ENCODE peak calls at places on chromosomes 6 and 20, in ten cellular contexts. M is Right ventricle myocardium superior; F is hypothalamus; U is glomerular endothelial cell; G is GM23248; J is SK-MEL-5; I is activated naive CD4-positive, alpha-beta T cell treated with anti-CD3 and anti-CD28 coated beads for 36 hours; P is germinal center; K is body of pancreas; Z is cardiac muscle cell. E is an unnamed sample.

GRCh38 chr20:10647471-10647870 is 26.3 kb downstream of the JAG1 start:
- DNase-seq in M (no peak), F (no peak), P (no peak), G (peak; percentile 23), J (no peak), I (peak; percentile 10), U (no peak), K (no peak), Z (no peak), E (no peak)

GRCh38 chr20:34249291-34249690 is 8.1 kb downstream of the ASIP start:
- DNase-seq in Z (peak; percentile 72), M (no peak), I (peak; percentile 23), K (no peak), F (no peak), U (no peak), P (no peak), J (peak; percentile 22), G (peak; percentile 54), E (no peak)

GRCh38 chr6:155436981-155437749 is 18.5 kb downstream of the NOX3 start:
- DNase-seq in J (no peak), F (no peak), K (no peak), M (no peak), U (no peak), P (no peak), Z (peak; percentile 42), I (no peak), G (no peak), E (no peak)

GRCh38 chr6:163839296-163839695 is 424.8 kb downstream of the QKI start:
- DNase-seq in Z (no peak), M (no peak), G (no peak), K (no peak), P (no peak), F (no peak), U (no peak), J (no peak), I (no peak), E (no peak)

GRCh38 chr20:64161595-64162238 is 2.5 kb upstream of the MYT1 start:
- DNase-seq in Z (peak; percentile 66), I (peak; percentile 50), K (peak; percentile 55), J (peak; percentile 49), F (peak; percentile 16), M (peak; percentile 54), G (peak; percentile 54), U (no peak), P (peak; percentile 52), E (peak; percentile 49)

GRCh38 chr20:20395856-20396600 is 28.1 kb downstream of the INSM1 start:
- DNase-seq in P (no peak), I (no peak), G (no peak), K (no peak), F (no peak), J (no peak), Z (no peak), U (no peak), M (no peak), E (no peak)

GRCh38 chr6:4057036-4057435 is 21.9 kb downstream of the FAM217A start:
- DNase-seq in G (no peak), Z (no peak), I (no peak), K (no peak), J (no peak), U (no peak), M (no peak), P (no peak), F (no peak), E (no peak)

GRCh38 chr20:48635791-48636267 is 192.0 kb downstream of the PREX1 start:
- DNase-seq in U (no peak), F (peak; percentile 61), I (peak; percentile 78), P (peak; percentile 79), K (peak; percentile 42), G (peak; percentile 69), Z (peak; percentile 68), M (peak; percentile 77), J (peak; percentile 74), E (peak; percentile 38)

GRCh38 chr6:14117158-14118090 is at the start of gene CD83:
- DNase-seq in G (peak; percentile 69), P (peak; percentile 98), I (peak; percentile 75), U (peak; percentile 29), Z (peak; percentile 48), K (peak; percentile 81), M (peak; percentile 85), J (peak; percentile 62), F (peak; percentile 53), E (peak; percentile 69)

GRCh38 chr6:161257778-161258457 is 15.9 kb downstream of the AGPAT4 start:
- DNase-seq in K (no peak), Z (peak; percentile 72), G (peak; percentile 97), F (no peak), P (no peak), U (peak; percentile 76), M (no peak), J (no peak), I (no peak), E (no peak)

GRCh38 chr6:147161974-147162495 is 42.2 kb upstream of the STXBP5 start:
- DNase-seq in G (peak; percentile 17), F (no peak), J (no peak), U (peak; percentile 70), I (no peak), P (no peak), Z (peak; percentile 81), K (no peak), M (no peak), E (no peak)

GRCh38 chr6:33587529-33588215 is 7.6 kb upstream of the BAK1 start:
- DNase-seq in P (no peak), M (peak; percentile 11), U (no peak), J (no peak), I (no peak), Z (no peak), K (no peak), F (no peak), G (no peak), E (no peak)

GRCh38 chr20:31551581-31552081 is 37.4 kb downstream of the HM13 start:
- DNase-seq in F (no peak), U (no peak), P (no peak), G (no peak), K (no peak), M (no peak), J (no peak), Z (no peak), I (no peak), E (peak; percentile 83)

GRCh38 chr6:110422444-110422822 is 7.1 kb upstream of the DDO start:
- DNase-seq in P (no peak), Z (peak; percentile 13), K (no peak), F (no peak), U (no peak), G (no peak), J (no peak), I (no peak), M (no peak), E (no peak)

GRCh38 chr20:3340443-3340842 is 67.0 kb downstream of the DNAAF9 start:
- DNase-seq in K (peak; percentile 93), M (peak; percentile 90), P (no peak), G (peak; percentile 15), F (peak; percentile 11), I (no peak), Z (peak; percentile 37), J (no peak), U (no peak), E (peak; percentile 97)

GRCh38 chr6:138999949-139000725 is 12.1 kb upstream of the REPS1 start:
- DNase-seq in J (no peak), U (no peak), I (no peak), K (no peak), F (no peak), G (no peak), M (no peak), P (no peak), Z (peak; percentile 32), E (no peak)

GRCh38 chr20:48295445-48295903 is 510.2 kb upstream of the SULF2 start:
- DNase-seq in F (no peak), Z (peak; percentile 97), K (no peak), J (peak; percentile 38), P (no peak), M (no peak), U (peak; percentile 97), G (peak; percentile 91), I (no peak), E (peak; percentile 53)

GRCh38 chr20:3045816-3046676 is at the start of gene MRPS26:
- DNase-seq in J (peak; percentile 86), U (no peak), Z (peak; percentile 92), M (peak; percentile 95), P (peak; percentile 87), F (peak; percentile 88), K (peak; percentile 92), I (peak; percentile 84), G (peak; percentile 95), E (peak; percentile 91)

GRCh38 chr20:309306-309840 is 12.0 kb downstream of the ZCCHC3 start:
- DNase-seq in P (no peak), M (no peak), Z (peak; percentile 53), F (no peak), G (peak; percentile 57), I (no peak), J (peak; percentile 49), K (no peak), U (no peak), E (no peak)